ENCODE peak calls at places on chromosomes 7 and 10, in ten cellular contexts. V, O, M, P, T, C, U, W, D and K are unnamed samples.

GRCh38 chr7:116670409-116671036 is 1.5 kb upstream of the MET start:
- DNase-seq in V (no peak), O (peak), M (no peak), P (no peak), T (no peak), C (no peak), U (no peak), W (no peak), D (no peak), K (no peak)

GRCh38 chr10:130728531-130729215 is 582.8 kb downstream of the TCERG1L start:
- DNase-seq in V (no peak), O (no peak), M (no peak), P (no peak), T (no peak), C (no peak), U (no peak), W (no peak), D (no peak), K (no peak)

GRCh38 chr10:87636313-87636915 is 23.3 kb upstream of the PAPSS2 start:
- DNase-seq in V (no peak), O (no peak), M (no peak), P (no peak), T (no peak), C (peak), U (no peak), W (no peak), D (no peak), K (no peak)

GRCh38 chr7:127890726-127891125 is 140.5 kb downstream of the LRRC4 start:
- DNase-seq in V (peak), O (no peak), M (no peak), P (no peak), T (no peak), C (no peak), U (no peak), W (no peak), D (no peak), K (no peak)

GRCh38 chr7:136405931-136406777 is 429.0 kb upstream of the MTPN start:
- DNase-seq in V (peak), O (peak), M (no peak), P (no peak), T (peak), C (peak), U (peak), W (no peak), D (no peak), K (peak)

GRCh38 chr7:137606061-137606674 is 240.6 kb downstream of the DGKI start:
- DNase-seq in V (peak), O (peak), M (no peak), P (no peak), T (peak), C (peak), U (no peak), W (no peak), D (no peak), K (peak)

GRCh38 chr7:25392571-25393338 is 164.5 kb upstream of the NPVF start:
- DNase-seq in V (no peak), O (no peak), M (no peak), P (no peak), T (no peak), C (no peak), U (no peak), W (no peak), D (no peak), K (no peak)

GRCh38 chr10:69847883-69848282 is 46.2 kb downstream of the COL13A1 start:
- DNase-seq in V (no peak), O (no peak), M (no peak), P (no peak), T (no peak), C (peak), U (no peak), W (no peak), D (no peak), K (no peak)

GRCh38 chr7:135620980-135621850 is 41.1 kb upstream of the STMP1 start:
- DNase-seq in V (peak), O (peak), M (no peak), P (no peak), T (peak), C (peak), U (no peak), W (no peak), D (no peak), K (peak)

GRCh38 chr7:104366390-104366789 is 38.0 kb downstream of the LHFPL3 start:
- DNase-seq in V (no peak), O (no peak), M (no peak), P (no peak), T (no peak), C (no peak), U (no peak), W (no peak), D (no peak), K (no peak)

GRCh38 chr7:88217675-88218427 is 2.0 kb downstream of the SRI start:
- DNase-seq in V (no peak), O (peak), M (no peak), P (no peak), T (no peak), C (no peak), U (no peak), W (no peak), D (no peak), K (no peak)

GRCh38 chr7:84948632-84949031 is 238.2 kb downstream of the SEMA3D start:
- DNase-seq in V (no peak), O (no peak), M (no peak), P (no peak), T (no peak), C (peak), U (no peak), W (no peak), D (no peak), K (no peak)

GRCh38 chr7:50315739-50316671 is 11.5 kb downstream of the IKZF1 start:
- DNase-seq in V (no peak), O (no peak), M (no peak), P (no peak), T (no peak), C (no peak), U (no peak), W (no peak), D (no peak), K (no peak)

GRCh38 chr7:121305109-121305508 is 23.7 kb upstream of the WNT16 start:
- DNase-seq in V (no peak), O (no peak), M (no peak), P (no peak), T (no peak), C (peak), U (no peak), W (no peak), D (no peak), K (no peak)

GRCh38 chr7:142188159-142188558 is 69.7 kb downstream of the PRSS58 start:
- DNase-seq in V (no peak), O (no peak), M (no peak), P (no peak), T (no peak), C (no peak), U (no peak), W (no peak), D (no peak), K (no peak)